ENCODE peak calls at places on chromosomes 7 and 10, in four cellular contexts. L, S, H and P are unnamed samples.

GRCh38 chr10:70145166-70145665 is 1.3 kb downstream of the TYSND1 start:
- DNase-seq in L (no peak), H (no peak), S (no peak), P (peak)

GRCh38 chr7:2230882-2231281 is 1.9 kb downstream of the MAD1L1 start:
- DNase-seq in L (no peak), S (no peak), H (no peak), P (no peak)

GRCh38 chr7:81574723-81575326 is 195.0 kb downstream of the HGF start:
- DNase-seq in L (no peak), H (no peak), S (peak), P (no peak)

GRCh38 chr10:3636356-3637181 is 148.4 kb downstream of the KLF6 start:
- DNase-seq in L (no peak), S (no peak), H (no peak), P (peak)

GRCh38 chr7:116122972-116123595 is 87.3 kb upstream of the TES start:
- DNase-seq in L (peak), H (peak), S (peak), P (peak)

GRCh38 chr10:132447446-132448247 is 50.6 kb downstream of the PWWP2B start:
- DNase-seq in H (peak), L (no peak), S (peak), P (no peak)

GRCh38 chr7:92057375-92057774 is 76.9 kb downstream of the CYP51A1 start:
- DNase-seq in H (no peak), L (no peak), S (no peak), P (no peak)

GRCh38 chr7:12646139-12646538 is 41.3 kb upstream of the ARL4A start:
- DNase-seq in S (peak), H (no peak), L (no peak), P (no peak)

GRCh38 chr7:82443044-82443800 is at the start of gene CACNA2D1:
- DNase-seq in L (no peak), S (no peak), H (peak), P (peak)

GRCh38 chr10:35607475-35608316 is 2.6 kb downstream of the GJD4 start:
- DNase-seq in L (no peak), H (peak), S (no peak), P (peak)

GRCh38 chr10:116849271-116850057 is at the start of gene ENO4:
- DNase-seq in H (peak), S (peak), L (peak), P (peak)

GRCh38 chr7:39749717-39750116 is 126.3 kb downstream of the RALA start:
- DNase-seq in S (no peak), L (no peak), H (no peak), P (no peak)

GRCh38 chr7:116967254-116967922 is 14.1 kb downstream of the ST7 start:
- DNase-seq in S (no peak), L (no peak), H (no peak), P (no peak)

GRCh38 chr7:47366960-47367359 is 215.0 kb downstream of the TNS3 start:
- DNase-seq in L (no peak), H (no peak), S (no peak), P (no peak)

GRCh38 chr10:5396545-5396944 is 8.1 kb downstream of the TUBAL3 start:
- DNase-seq in S (no peak), L (no peak), H (no peak), P (no peak)

GRCh38 chr7:128844777-128845311 is 14.6 kb downstream of the FLNC start:
- DNase-seq in H (no peak), L (no peak), S (no peak), P (no peak)

GRCh38 chr10:24556746-24557742 is 166.6 kb downstream of the ARHGAP21 start:
- DNase-seq in L (peak), H (peak), S (peak), P (peak)

GRCh38 chr10:100356067-100357017 is 9.3 kb downstream of the SCD start:
- DNase-seq in H (no peak), S (no peak), L (no peak), P (no peak)

GRCh38 chr7:22052650-22053336 is 107.1 kb upstream of the CDCA7L start:
- DNase-seq in H (no peak), L (no peak), S (no peak), P (no peak)

GRCh38 chr7:51288896-51289607 is 27.6 kb downstream of the COBL start:
- DNase-seq in H (no peak), L (no peak), S (no peak), P (no peak)

GRCh38 chr10:50291261-50291850 is 40.0 kb upstream of the ASAH2 start:
- DNase-seq in L (no peak), S (peak), H (peak), P (peak)

GRCh38 chr7:27157717-27158431 is 1.4 kb upstream of the HOXA7 start:
- DNase-seq in S (no peak), H (no peak), L (no peak), P (no peak)

GRCh38 chr7:18508441-18509427 is 13.2 kb downstream of the HDAC9 start:
- DNase-seq in L (peak), H (peak), S (peak), P (peak)